ENCODE peak calls at places on chromosomes 11 and 22, in five cellular contexts. H, X, Z, C and T are unnamed samples.

GRCh38 chr22:37507731-37508130 is 11.5 kb downstream of the CARD10 start:
- DNase-seq in X (no peak), H (no peak), C (no peak), Z (no peak), T (no peak)

GRCh38 chr11:1307998-1308744 is 1.3 kb downstream of the TOLLIP start:
- DNase-seq in Z (no peak), X (no peak), C (peak), H (no peak), T (no peak)

GRCh38 chr11:57842873-57843272 is 81.3 kb downstream of the CTNND1 start:
- DNase-seq in C (no peak), Z (no peak), X (no peak), H (no peak), T (no peak)

GRCh38 chr22:36541831-36542391 is 12.9 kb upstream of the EIF3D start:
- DNase-seq in H (no peak), C (peak), Z (no peak), X (peak), T (peak)

GRCh38 chr11:65958774-65959420 is 2.6 kb upstream of the SART1 start:
- DNase-seq in X (no peak), C (no peak), Z (no peak), H (no peak), T (no peak)

GRCh38 chr22:42461511-42461910 is 29.3 kb upstream of the NFAM1 start:
- DNase-seq in H (no peak), X (no peak), Z (no peak), C (no peak), T (no peak)

GRCh38 chr11:3123316-3123715 is 41.8 kb downstream of the OSBPL5 start:
- DNase-seq in H (peak), X (no peak), C (peak), Z (no peak), T (no peak)

GRCh38 chr11:68960299-68961071 is 20.3 kb downstream of the MRGPRD start:
- DNase-seq in C (no peak), H (no peak), X (no peak), Z (no peak), T (no peak)

GRCh38 chr11:43681543-43681942 is 1.0 kb downstream of the HSD17B12 start:
- DNase-seq in X (peak), Z (no peak), H (no peak), C (no peak), T (no peak)

GRCh38 chr11:79199729-79200354 is 241.0 kb downstream of the TENM4 start:
- DNase-seq in H (no peak), C (no peak), Z (no peak), X (no peak), T (no peak)

DNA sequence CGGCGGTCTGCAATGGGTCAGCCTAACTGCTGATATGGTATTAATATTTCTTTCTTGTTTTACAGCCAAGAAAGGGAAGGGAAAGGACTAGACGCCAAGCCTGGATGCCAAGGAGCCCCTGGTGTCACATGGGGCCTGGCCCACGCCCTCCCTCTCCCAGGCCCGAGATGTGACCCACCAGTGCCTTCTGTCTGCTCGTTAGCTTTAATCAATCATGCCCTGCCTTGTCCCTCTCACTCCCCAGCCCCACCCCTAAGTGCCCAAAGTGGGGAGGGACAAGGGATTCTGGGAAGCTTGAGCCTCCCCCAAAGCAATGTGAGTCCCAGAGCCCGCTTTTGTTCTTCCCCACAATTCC is 1.9 kb downstream of the MDK start:
- DNase-seq in C (no peak), X (no peak), Z (no peak), H (no peak), T (no peak)
- TF ChIP-seq CTCF in C (no peak), X (no peak), Z (no peak), H (no peak), T (no peak)

GRCh38 chr11:61161190-61162091 is at the start of gene VPS37C:
- DNase-seq in Z (peak), X (peak), H (peak), C (peak), T (peak)
- TF ChIP-seq CTCF in Z (no peak), X (peak), H (peak), C (peak), T (no peak)

GRCh38 chr11:35897019-35897418 is 46.8 kb upstream of the LDLRAD3 start:
- DNase-seq in H (no peak), C (no peak), Z (no peak), X (no peak), T (no peak)

GRCh38 chr11:35893796-35894475 is 49.9 kb upstream of the LDLRAD3 start:
- DNase-seq in H (no peak), C (no peak), X (peak), Z (no peak), T (peak)

GRCh38 chr11:35887737-35888136 is 56.1 kb upstream of the LDLRAD3 start:
- DNase-seq in X (no peak), H (no peak), Z (no peak), C (no peak), T (no peak)

GRCh38 chr11:35886759-35887158 is 57.1 kb upstream of the LDLRAD3 start:
- DNase-seq in H (no peak), X (no peak), Z (no peak), C (no peak), T (no peak)

DNA sequence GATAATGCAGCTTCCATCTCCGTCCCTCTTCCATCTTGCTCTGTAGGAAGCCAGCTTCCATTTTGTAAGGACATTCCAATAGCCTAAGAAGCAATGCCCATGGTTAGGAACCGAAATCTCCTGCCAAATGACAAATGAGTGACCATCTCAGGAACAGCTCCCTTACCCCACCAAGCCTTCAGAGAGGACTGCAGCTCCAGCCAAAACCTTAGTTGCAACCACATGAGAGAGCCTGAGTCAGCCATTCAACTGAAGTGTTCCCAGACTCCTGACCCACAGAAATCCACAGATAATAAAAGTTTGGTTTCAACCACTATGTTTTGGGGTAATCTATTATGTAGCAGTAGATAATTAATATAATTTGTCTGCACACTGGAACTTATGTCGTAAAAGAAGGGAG is 51.7 kb upstream of the LDLRAD3 start:
- DNase-seq in C (no peak), H (no peak), X (no peak), Z (no peak), T (no peak)
- TF ChIP-seq CTCF in C (no peak), H (no peak), X (no peak), Z (no peak), T (no peak)

DNA sequence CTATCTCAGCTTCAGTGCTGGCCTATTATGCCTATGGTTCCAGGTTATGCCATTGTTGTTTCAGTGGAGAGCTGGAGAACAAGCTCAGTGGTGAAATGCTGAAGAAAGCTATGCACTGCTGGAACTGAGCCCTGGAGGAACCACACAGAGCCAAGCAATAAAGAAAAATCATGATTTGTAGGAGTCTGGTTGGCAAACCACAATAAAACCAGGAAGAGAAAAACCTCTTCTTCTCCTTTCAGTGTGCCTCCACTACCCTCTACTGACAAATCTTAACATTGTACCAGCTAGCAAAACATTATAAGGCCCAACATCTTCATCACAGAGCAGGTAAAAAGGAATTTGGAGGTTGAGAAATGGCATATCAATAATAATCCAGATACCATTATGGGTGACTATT is 5.3 kb downstream of the OR51F2 start:
- DNase-seq in Z (no peak), C (no peak), H (no peak), X (peak), T (no peak)
- TF ChIP-seq CTCF in Z (no peak), C (peak), H (no peak), X (peak), T (peak)

DNA sequence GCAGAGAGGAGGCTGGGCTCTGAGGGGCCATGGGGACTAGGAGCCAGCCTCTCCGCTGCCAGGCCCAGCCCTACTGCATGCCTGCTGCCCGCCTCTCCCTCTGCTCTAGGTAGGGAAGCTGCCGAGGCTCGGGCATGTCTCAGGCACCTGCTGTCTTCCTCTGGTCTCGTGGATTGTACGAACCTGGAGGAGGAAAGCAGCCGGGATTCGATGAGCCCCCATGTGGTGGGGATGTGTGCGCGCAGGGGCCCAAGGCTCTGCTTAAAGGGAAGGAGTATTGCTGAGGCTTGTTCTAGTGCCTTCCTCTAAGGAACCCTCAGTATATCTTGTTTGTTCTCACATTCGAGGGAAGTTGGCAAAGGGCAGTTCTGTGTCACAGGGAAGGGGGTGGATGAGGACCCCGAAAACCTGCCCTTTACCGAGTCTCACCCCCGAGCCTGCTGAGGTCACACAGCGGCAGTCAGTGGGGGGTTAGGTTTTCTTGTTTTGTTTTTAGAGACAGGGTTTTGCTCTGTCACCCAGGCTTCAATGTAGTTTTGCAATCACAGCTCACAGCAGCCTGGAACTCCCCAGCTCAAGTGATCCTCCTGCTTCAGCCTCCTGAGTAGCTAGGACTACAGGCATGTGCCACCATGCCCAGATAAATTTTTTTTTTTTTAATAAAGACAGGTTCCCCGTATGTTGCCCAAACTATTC is 21.3 kb downstream of the DAGLA start:
- DNase-seq in C (no peak), Z (no peak), X (no peak), H (no peak), T (peak)
- TF ChIP-seq CTCF in C (no peak), Z (no peak), X (peak), H (no peak), T (peak)